ENCODE peak calls at places on chromosome 15, in ten cellular contexts. K, H, D, P, F, N, V, T, I and W are unnamed samples.

GRCh38 chr15:98904466-98905048 is 103.0 kb downstream of the PGPEP1L start:
- DNase-seq in K (no peak), H (peak; percentile 85), D (peak; percentile 85), P (no peak), F (peak; percentile 12), N (no peak), V (no peak), T (peak; percentile 78), I (no peak), W (peak; percentile 65)

GRCh38 chr15:65095747-65096104 is 19.2 kb downstream of the KBTBD13 start:
- DNase-seq in K (no peak), H (no peak), D (no peak), P (no peak), F (no peak), N (peak; percentile 38), V (no peak), T (no peak), I (no peak), W (no peak)

GRCh38 chr15:38508647-38509046 is 54.7 kb downstream of the FAM98B start:
- DNase-seq in K (no peak), H (no peak), D (no peak), P (no peak), F (no peak), N (no peak), V (no peak), T (no peak), I (no peak), W (no peak)

GRCh38 chr15:61063875-61064320 is 165.2 kb downstream of the RORA start:
- DNase-seq in K (no peak), H (no peak), D (no peak), P (no peak), F (no peak), N (no peak), V (no peak), T (no peak), I (no peak), W (no peak)

GRCh38 chr15:86854186-86854585 is 774.5 kb downstream of the AGBL1 start:
- DNase-seq in K (no peak), H (no peak), D (no peak), P (no peak), F (no peak), N (no peak), V (no peak), T (no peak), I (no peak), W (no peak)

GRCh38 chr15:36914466-36914865 is 185.9 kb downstream of the MEIS2 start:
- DNase-seq in K (no peak), H (no peak), D (peak; percentile 54), P (no peak), F (no peak), N (no peak), V (no peak), T (no peak), I (peak; percentile 35), W (peak; percentile 59)

GRCh38 chr15:64673866-64674265 is 101.5 kb downstream of the RBPMS2 start:
- DNase-seq in K (no peak), H (no peak), D (no peak), P (no peak), F (no peak), N (no peak), V (no peak), T (no peak), I (no peak), W (no peak)

GRCh38 chr15:31400222-31400927 is 73.7 kb downstream of the KLF13 start:
- DNase-seq in K (no peak), H (no peak), D (no peak), P (no peak), F (no peak), N (no peak), V (no peak), T (no peak), I (no peak), W (no peak)

GRCh38 chr15:69298354-69298696 is 387 bp upstream of the PAQR5 start:
- DNase-seq in K (no peak), H (no peak), D (no peak), P (no peak), F (no peak), N (no peak), V (no peak), T (no peak), I (no peak), W (no peak)
- H3K4me3 ChIP-seq in K (peak overlapping the region; percentile 53), H (peak overlapping the region; percentile 95), D (peak overlapping the region; percentile 60), P (no peak overlapping the region), F (no peak overlapping the region), N (peak overlapping the region; percentile 78), V (peak overlapping the region; percentile 42), T (peak overlapping the region; percentile 56), I (no peak overlapping the region), W (peak overlapping the region; percentile 58)

DNA sequence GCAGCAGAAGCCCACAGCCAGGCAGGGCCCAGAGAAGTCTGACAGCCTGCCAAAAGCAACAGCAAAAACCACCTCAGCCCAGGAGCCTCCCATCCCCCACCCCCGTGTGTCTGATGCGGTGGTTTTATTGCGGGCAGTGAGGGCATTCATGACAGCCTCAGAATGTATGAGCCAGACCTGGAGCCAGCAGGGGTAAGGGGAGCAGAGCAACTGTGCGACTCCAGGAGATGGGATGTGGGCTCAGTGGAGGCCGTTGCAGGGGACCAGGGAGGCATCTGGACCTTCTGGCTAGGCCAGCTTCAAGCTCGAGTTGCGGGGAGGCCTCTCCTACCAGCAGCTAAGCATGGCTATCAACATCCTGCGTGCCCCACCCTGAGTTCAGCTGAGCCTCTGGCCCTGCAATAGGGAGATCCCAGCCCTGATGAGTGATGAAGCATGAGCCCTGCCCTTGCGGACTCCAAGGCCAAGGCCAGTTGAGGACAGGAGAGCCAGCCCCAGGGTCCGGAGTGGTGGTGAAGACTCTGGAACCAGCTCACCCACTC is 52.5 kb downstream of the CYP11A1 start:
- DNase-seq in K (no peak), H (no peak), D (no peak), P (no peak), F (peak; percentile 34), N (no peak), V (no peak), T (no peak), I (no peak), W (peak; percentile 54)
- H3K4me3 ChIP-seq in K (no peak overlapping the region), H (no peak overlapping the region), D (no peak overlapping the region), P (no peak overlapping the region), F (no peak overlapping the region), N (no peak overlapping the region), V (no peak overlapping the region), T (no peak overlapping the region), I (no peak overlapping the region), W (no peak overlapping the region)

GRCh38 chr15:78127882-78128281 is 3.4 kb downstream of the CIB2 start:
- DNase-seq in K (no peak), H (peak; percentile 68), D (no peak), P (no peak), F (no peak), N (no peak), V (peak; percentile 93), T (no peak), I (no peak), W (no peak)

GRCh38 chr15:78129098-78130011 is 1.9 kb downstream of the CIB2 start:
- DNase-seq in K (no peak), H (no peak), D (no peak), P (peak; percentile 68), F (peak; percentile 21), N (no peak), V (no peak), T (no peak), I (no peak), W (no peak)

GRCh38 chr15:78130012-78130353 is 1.3 kb downstream of the CIB2 start:
- DNase-seq in K (no peak), H (no peak), D (no peak), P (no peak), F (peak; percentile 35), N (no peak), V (no peak), T (no peak), I (no peak), W (no peak)

GRCh38 chr15:78131295-78132021 is at the start of gene CIB2:
- DNase-seq in K (no peak), H (peak; percentile 71), D (peak; percentile 67), P (peak; percentile 95), F (peak; percentile 81), N (peak; percentile 74), V (no peak), T (peak; percentile 57), I (peak; percentile 84), W (peak; percentile 42)

GRCh38 chr15:78130466-78131294 is 565 bp downstream of the CIB2 start:
- DNase-seq in K (no peak), H (peak; percentile 25), D (no peak), P (no peak), F (peak; percentile 12), N (no peak), V (no peak), T (no peak), I (no peak), W (no peak)
- H3K4me3 ChIP-seq in K (peak overlapping the region; percentile 32), H (peak overlapping the region; percentile 86), D (peak overlapping the region; percentile 76), P (peak overlapping the region; percentile 60), F (no peak overlapping the region), N (peak overlapping the region; percentile 83), V (no peak overlapping the region), T (peak overlapping the region; percentile 26), I (peak overlapping the region; percentile 72), W (peak overlapping the region; percentile 75)

GRCh38 chr15:29692527-29692926 is 129.7 kb downstream of the TJP1 start:
- DNase-seq in K (no peak), H (peak; percentile 64), D (no peak), P (no peak), F (no peak), N (no peak), V (no peak), T (no peak), I (no peak), W (no peak)

GRCh38 chr15:29693225-29693624 is 129.0 kb downstream of the TJP1 start:
- DNase-seq in K (no peak), H (no peak), D (no peak), P (no peak), F (no peak), N (no peak), V (no peak), T (no peak), I (no peak), W (no peak)

GRCh38 chr15:29698030-29698701 is 124.1 kb downstream of the TJP1 start:
- DNase-seq in K (peak; percentile 78), H (peak; percentile 96), D (peak; percentile 85), P (no peak), F (no peak), N (no peak), V (no peak), T (peak; percentile 26), I (no peak), W (peak; percentile 35)

GRCh38 chr15:29696950-29697738 is 125.1 kb downstream of the TJP1 start:
- DNase-seq in K (no peak), H (no peak), D (no peak), P (no peak), F (no peak), N (no peak), V (no peak), T (no peak), I (no peak), W (no peak)

DNA sequence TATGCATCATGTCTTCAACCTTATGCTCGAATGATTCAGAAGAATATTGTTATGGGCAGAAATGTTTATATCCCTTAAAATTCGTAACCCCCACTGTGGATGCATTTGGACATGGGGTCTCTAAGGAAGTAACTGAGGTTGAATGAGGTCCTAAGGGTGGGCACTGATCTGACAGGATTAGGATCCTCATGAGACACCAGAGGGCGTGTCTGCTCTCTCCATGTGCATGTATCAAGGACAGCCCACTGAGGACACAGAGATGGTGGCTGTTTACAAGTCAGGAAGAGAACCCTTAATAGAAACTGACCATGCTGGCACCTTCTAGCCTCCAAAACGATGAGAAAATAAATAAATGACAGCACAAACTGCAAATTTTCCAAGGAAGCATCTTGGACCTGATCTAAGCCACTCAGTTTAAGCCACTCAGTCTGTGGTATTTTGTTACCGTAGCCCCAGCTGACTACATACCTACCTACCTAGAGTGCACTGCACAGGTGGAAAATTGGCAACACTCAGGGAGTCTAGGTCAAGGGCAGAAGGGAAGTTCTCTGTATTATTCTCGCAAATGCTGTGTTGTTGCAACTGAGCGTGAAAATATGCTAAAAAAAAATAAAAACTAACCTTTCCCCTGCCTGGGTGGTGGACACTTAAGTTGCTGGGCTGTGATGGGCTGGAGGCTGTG is 126.6 kb downstream of the TJP1 start:
- DNase-seq in K (no peak), H (peak; percentile 63), D (no peak), P (no peak), F (no peak), N (no peak), V (no peak), T (no peak), I (no peak), W (no peak)
- H3K4me3 ChIP-seq in K (no peak overlapping the region), H (no peak overlapping the region), D (no peak overlapping the region), P (no peak overlapping the region), F (no peak overlapping the region), N (no peak overlapping the region), V (no peak overlapping the region), T (no peak overlapping the region), I (no peak overlapping the region), W (no peak overlapping the region)